ENCODE peak calls at places on chromosome 20, in four cellular contexts. K, N, J and Y are unnamed samples.

GRCh38 chr20:38179846-38180245 is 14.8 kb upstream of the TGM2 start:
- DNase-seq in K (no peak), N (no peak), J (no peak), Y (no peak)

GRCh38 chr20:24236963-24237362 is 232.5 kb upstream of the SYNDIG1 start:
- DNase-seq in J (no peak), N (no peak), K (no peak), Y (no peak)

GRCh38 chr20:48231253-48231652 is 446.0 kb upstream of the SULF2 start:
- DNase-seq in K (no peak), N (no peak), J (no peak), Y (no peak)

GRCh38 chr20:2470051-2470431 is 548 bp downstream of the SNRPB start:
- DNase-seq in J (peak), K (peak), N (peak), Y (peak)

GRCh38 chr20:39885975-39886649 is 802.9 kb downstream of the MAFB start:
- DNase-seq in N (no peak), J (peak), K (peak), Y (peak)

GRCh38 chr20:46865824-46866223 is 28.8 kb upstream of the EYA2 start:
- DNase-seq in N (no peak), J (no peak), K (no peak), Y (no peak)

GRCh38 chr20:39446397-39446796 is 484.3 kb downstream of the DHX35 start:
- DNase-seq in J (no peak), K (no peak), N (peak), Y (no peak)

GRCh38 chr20:33031531-33031930 is at the start of gene BPIFB6:
- DNase-seq in K (no peak), J (no peak), N (no peak), Y (no peak)

GRCh38 chr20:31738729-31739549 is at the start of gene TPX2:
- DNase-seq in N (peak), J (peak), K (peak), Y (peak)

GRCh38 chr20:44412402-44413144 is 57.1 kb downstream of the HNF4A start:
- DNase-seq in K (no peak), J (no peak), N (no peak), Y (no peak)

GRCh38 chr20:54342258-54342782 is 133.1 kb upstream of the DOK5 start:
- DNase-seq in N (no peak), K (no peak), J (no peak), Y (no peak)

GRCh38 chr20:32080783-32081182 is 28.7 kb upstream of the TM9SF4 start:
- DNase-seq in N (no peak), J (no peak), K (no peak), Y (no peak)

GRCh38 chr20:34102342-34102741 is 9.7 kb downstream of the EIF2S2 start:
- DNase-seq in K (no peak), N (no peak), J (no peak), Y (no peak)

GRCh38 chr20:7930386-7930785 is 9.9 kb downstream of the HAO1 start:
- DNase-seq in K (no peak), N (no peak), J (no peak), Y (no peak)

GRCh38 chr20:32285621-32286334 is 8.3 kb downstream of the KIF3B start:
- DNase-seq in J (peak), K (no peak), N (peak), Y (no peak)

GRCh38 chr20:16350465-16350864 is 222.8 kb downstream of the KIF16B start:
- DNase-seq in N (no peak), J (no peak), K (no peak), Y (no peak)

GRCh38 chr20:39291301-39291700 is 329.2 kb downstream of the DHX35 start:
- DNase-seq in J (no peak), K (no peak), N (no peak), Y (no peak)

GRCh38 chr20:16488086-16488485 is 85.2 kb downstream of the KIF16B start:
- DNase-seq in N (no peak), K (no peak), J (no peak), Y (no peak)

GRCh38 chr20:60658661-60659060 is 593.4 kb upstream of the CDH4 start:
- DNase-seq in K (no peak), J (no peak), N (no peak), Y (no peak)

DNA sequence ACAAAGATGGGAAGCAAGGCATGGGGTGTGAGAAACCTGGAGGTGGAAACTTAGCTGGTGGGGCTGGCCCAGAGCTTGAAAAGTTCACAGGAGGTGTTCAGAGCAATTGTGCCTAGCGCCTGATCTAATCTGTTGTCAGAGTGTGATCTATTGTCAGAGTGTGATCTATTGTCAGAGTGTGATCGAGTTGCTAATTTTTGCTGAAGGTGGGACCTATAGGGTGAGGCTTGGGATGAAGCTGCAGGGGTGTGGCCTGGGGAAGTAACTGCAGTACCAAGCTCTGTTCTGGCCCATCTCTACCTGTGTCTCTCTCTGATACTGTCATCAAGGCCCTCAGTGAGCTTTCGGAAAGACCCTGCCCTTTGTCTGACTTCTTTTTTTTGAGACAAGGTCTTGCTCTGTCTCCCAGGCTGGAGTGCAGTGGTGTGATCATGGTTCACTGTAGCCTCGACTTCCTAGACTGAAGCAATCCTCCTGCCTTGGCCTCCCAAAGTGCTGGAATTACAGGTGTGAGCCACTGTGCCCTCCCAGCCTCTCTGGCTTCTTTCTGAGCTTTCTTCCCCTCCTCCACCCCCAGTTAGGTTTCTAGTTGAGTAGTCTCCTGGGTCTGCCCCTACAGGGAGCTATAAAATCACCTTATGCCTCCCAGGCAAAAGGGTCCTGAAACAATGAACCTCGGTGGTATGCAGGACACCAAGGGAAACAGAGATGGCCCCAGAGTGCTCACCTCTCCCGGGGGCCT is 150.8 kb upstream of the RNF24 start:
- DNase-seq in J (no peak), K (no peak), N (no peak), Y (no peak)
- TF ChIP-seq FOXK2 in J (no peak), K (no peak), N (no peak), Y (no peak)

GRCh38 chr20:1396702-1397101 is 3.8 kb upstream of the FKBP1A start:
- DNase-seq in K (no peak), J (no peak), N (no peak), Y (no peak)
- TF ChIP-seq FOXK2 in K (no peak), J (no peak), N (no peak), Y (no peak)

DNA sequence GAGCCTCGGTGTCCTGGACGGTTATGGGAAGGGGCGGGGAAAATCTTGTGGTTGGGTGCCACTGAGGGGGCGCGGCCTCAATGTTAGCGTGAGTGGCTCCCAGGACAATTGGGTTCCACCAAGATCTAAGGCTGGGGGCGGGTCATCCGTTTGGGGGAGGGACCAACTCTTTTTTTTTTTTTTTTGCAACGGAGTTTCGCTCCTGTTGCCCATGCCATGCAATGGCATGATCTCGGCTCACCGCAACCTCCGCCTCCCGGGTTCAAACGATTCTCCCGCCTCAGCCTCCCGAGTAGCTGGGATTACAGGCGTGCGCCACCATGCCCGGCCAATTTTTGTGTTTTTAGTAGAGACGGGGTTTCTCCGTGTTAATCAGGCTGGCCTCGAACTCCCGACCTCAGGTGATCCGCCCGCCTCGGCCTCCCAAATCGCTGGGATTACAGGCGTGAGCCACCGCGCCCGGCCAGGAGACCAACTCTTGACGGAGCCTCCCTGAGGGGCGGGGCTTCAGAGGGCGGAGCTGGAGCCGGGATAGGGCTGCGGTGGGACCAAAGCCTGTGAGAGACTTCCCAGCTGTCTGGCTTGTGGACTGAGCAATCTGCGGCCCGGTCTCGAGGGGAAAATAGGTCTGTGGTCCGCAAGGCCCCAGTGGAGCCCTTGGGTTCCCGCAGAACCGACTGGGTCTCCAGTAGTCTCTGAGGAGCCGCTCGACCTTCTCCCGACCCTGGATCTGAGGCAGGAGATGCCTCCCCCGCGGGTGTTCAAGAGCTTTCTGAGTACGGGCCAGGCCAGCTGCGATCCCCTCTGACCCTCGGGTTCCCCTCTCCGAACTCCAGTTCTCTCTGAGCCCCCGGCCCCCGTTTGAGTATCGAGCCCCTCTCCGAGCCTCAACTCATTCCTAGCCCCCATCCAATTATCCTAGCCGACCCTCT is 1.1 kb downstream of the SPAG4 start:
- DNase-seq in K (peak), J (peak), N (peak), Y (peak)
- TF ChIP-seq FOXK2 in K (peak), J (no peak), N (no peak), Y (no peak)

GRCh38 chr20:58851221-58851968 is 693 bp upstream of the GNAS-AS1 start:
- DNase-seq in N (no peak), J (no peak), K (no peak), Y (no peak)

GRCh38 chr20:58853976-58854637 is 1.6 kb downstream of the GNAS start:
- DNase-seq in N (no peak), J (no peak), K (no peak), Y (no peak)

GRCh38 chr20:58853466-58853865 is 950 bp downstream of the GNAS start:
- DNase-seq in K (no peak), N (no peak), J (no peak), Y (no peak)

GRCh38 chr20:58851969-58852458 is 502 bp upstream of the GNAS start:
- DNase-seq in K (no peak), N (no peak), J (no peak), Y (no peak)

GRCh38 chr20:58852559-58853271 is at the start of gene GNAS:
- DNase-seq in K (peak), J (peak), N (no peak), Y (no peak)
- TF ChIP-seq FOXK2 in K (no peak), J (no peak), N (no peak), Y (no peak)

DNA sequence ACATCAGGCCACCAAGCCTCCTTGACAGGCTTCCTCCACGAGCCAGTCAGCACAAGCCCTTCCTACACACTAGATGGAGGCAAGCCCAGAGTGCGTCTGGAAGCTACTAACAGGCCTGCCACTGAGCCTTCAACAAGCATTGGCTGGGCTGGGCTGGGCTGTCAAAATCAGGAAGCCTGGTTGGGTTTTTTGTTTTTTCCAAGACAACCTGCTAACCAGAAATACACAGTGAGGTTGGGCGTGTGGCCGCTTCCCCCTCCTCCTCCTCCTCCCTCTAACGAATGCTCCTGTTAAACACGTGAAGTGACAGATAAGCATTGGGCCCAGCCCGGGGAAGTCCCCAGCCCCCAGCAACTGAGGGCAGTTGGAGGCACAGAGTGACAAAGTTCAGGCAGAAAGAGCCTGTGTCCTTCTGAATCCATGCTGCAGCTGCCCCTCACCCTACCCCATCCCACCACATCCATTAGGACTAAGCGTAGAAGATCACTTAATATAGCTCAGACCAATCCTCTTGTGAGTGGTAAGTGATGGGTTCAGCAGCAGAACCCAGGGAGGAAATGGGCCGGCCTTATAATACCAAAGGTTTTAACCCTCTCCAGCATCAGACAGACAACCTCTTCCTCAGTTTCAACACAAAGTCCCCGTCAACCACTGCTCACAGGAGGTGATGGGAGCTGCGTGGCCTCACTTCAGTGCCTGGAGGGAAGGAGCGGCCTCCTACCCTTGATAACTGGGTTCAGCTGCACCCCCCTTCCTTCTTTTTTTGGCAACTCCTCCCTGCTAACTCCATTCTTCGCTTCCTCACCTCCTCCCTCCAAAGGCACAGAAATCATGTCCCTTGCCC is 1.1 kb downstream of the NFATC2 start:
- DNase-seq in K (peak), N (no peak), J (peak), Y (peak)
- TF ChIP-seq FOXK2 in K (no peak), N (peak), J (peak), Y (no peak)

GRCh38 chr20:63421094-63421692 is 51.3 kb downstream of the KCNQ2 start:
- DNase-seq in K (no peak), J (no peak), N (no peak), Y (no peak)

GRCh38 chr20:63423751-63424150 is 48.7 kb downstream of the KCNQ2 start:
- DNase-seq in J (no peak), K (no peak), N (no peak), Y (no peak)

GRCh38 chr20:63422653-63423052 is 49.8 kb downstream of the KCNQ2 start:
- DNase-seq in N (no peak), J (no peak), K (no peak), Y (no peak)

GRCh38 chr20:63420359-63421093 is 51.9 kb downstream of the KCNQ2 start:
- DNase-seq in J (no peak), K (no peak), N (no peak), Y (no peak)

DNA sequence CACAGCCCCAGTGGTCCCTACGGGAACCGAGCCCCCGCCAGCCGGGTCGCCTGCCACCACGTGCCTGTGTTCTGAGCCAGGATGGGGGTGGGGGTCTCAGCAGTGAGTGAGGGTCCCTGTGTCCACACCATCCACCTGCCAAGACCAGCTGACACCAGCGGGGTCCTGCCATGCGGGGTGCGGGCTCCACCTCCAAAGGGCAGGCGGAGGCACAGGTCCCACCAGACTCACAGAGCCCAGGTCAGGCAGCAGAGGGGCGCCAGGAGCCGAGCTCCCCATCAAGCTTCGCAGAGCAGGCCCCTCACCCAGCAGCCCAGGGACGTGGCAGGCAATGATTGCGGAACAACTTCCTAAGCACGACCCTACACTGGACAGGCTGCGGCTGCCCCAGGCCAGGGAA is 50.5 kb downstream of the KCNQ2 start:
- DNase-seq in N (no peak), J (no peak), K (no peak), Y (no peak)
- TF ChIP-seq FOXK2 in N (no peak), J (no peak), K (no peak), Y (no peak)